ENCODE peak calls at places on chromosomes 7 and 10, in five cellular contexts. X is IMR-90, C is GM23338, A is OCI-LY7, I is psoas muscle. O is an unnamed sample. For H3K4me1, the result is how much of the 10 kb centered on the place peaks cover.

GRCh38 chr7:7051221-7051877 is 131.0 kb upstream of the C1GALT1 start:
- DNase-seq in X (no peak), C (no peak), A (peak), I (no peak), O (no peak)

GRCh38 chr7:106372595-106373318 is 88.0 kb upstream of the NAMPT start:
- DNase-seq in X (peak), C (no peak), A (no peak), I (no peak), O (no peak)

GRCh38 chr7:88141479-88141878 is 78.4 kb downstream of the SRI start:
- DNase-seq in X (no peak), C (no peak), A (no peak), I (no peak), O (no peak)

GRCh38 chr7:39595102-39595620 is 28.2 kb upstream of the RALA start:
- DNase-seq in X (peak), C (no peak), A (no peak), I (no peak), O (no peak)

GRCh38 chr10:118918689-118919088 is 110.8 kb upstream of the NANOS1 start:
- DNase-seq in X (no peak), C (no peak), A (no peak), I (no peak), O (no peak)

GRCh38 chr10:46547881-46548780 is 8.3 kb downstream of the GPRIN2 start:
- DNase-seq in X (peak), C (no peak), A (no peak), I (peak), O (peak)

GRCh38 chr7:112150823-112151641 is 55.2 kb downstream of the DOCK4 start:
- DNase-seq in X (peak), C (no peak), A (no peak), I (no peak), O (no peak)

GRCh38 chr10:44702531-44702930 is 208.6 kb upstream of the TMEM72 start:
- DNase-seq in X (no peak), C (no peak), A (no peak), I (no peak), O (no peak)

GRCh38 chr7:90824386-90825307 is 228.5 kb downstream of the CDK14 start:
- DNase-seq in X (peak), C (no peak), A (no peak), I (no peak), O (no peak)

GRCh38 chr10:19488592-19489280 is 327.5 kb upstream of the PLXDC2 start:
- DNase-seq in X (no peak), C (peak), A (no peak), I (peak), O (peak)

GRCh38 chr7:1029637-1030443 is 14.5 kb upstream of the GPR146 start:
- DNase-seq in X (no peak), C (no peak), A (no peak), I (no peak), O (no peak)
- H3K4me1 ChIP-seq in X (under half), C (under half), A (half or more), I (under half), O (under half)

DNA sequence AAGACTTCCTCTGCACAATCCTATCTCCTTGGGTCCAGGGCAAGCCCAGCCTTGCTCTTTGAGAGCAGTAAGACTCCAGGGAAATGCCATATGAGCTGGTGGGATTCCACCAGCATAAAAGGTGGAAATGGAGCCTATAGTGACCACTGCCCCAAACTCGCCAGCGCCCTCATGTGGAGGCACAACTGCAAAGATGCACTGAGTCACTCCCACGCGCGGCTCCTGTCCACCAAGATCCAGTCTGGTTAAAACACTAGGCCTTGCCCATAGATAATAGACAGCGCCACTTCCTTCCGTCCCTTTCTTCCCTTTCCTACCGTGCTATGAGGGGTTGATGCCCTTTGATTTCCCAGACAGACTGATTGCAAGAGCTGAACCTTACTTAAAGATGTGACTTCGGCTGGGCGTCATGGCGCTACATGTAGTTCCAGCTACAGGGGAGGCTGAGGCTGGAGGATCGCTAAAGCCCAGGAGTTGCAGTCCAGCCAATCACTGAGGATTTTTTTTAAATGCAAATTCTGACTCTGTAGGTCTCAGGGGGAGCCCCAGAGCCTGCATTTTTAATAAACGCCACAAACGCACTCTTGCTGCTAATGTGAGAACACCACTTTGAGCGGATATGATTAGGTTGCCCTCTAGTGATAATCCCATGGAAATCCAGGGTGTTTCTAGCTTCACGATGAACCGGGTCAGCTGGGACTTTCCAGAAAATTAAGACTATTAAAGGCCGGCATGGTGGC is 136.5 kb downstream of the EPC1 start:
- DNase-seq in X (peak), C (peak), A (peak), I (no peak), O (no peak)
- TF ChIP-seq CTCF in X (peak), C (peak), A (peak), I (peak), O (no peak)

GRCh38 chr10:72260588-72261322 is 13.0 kb upstream of the DDIT4 start:
- DNase-seq in X (peak), C (peak), A (peak), I (peak), O (peak)
- H3K4me1 ChIP-seq in X (under half), C (under half), A (half or more), I (under half), O (under half)

DNA sequence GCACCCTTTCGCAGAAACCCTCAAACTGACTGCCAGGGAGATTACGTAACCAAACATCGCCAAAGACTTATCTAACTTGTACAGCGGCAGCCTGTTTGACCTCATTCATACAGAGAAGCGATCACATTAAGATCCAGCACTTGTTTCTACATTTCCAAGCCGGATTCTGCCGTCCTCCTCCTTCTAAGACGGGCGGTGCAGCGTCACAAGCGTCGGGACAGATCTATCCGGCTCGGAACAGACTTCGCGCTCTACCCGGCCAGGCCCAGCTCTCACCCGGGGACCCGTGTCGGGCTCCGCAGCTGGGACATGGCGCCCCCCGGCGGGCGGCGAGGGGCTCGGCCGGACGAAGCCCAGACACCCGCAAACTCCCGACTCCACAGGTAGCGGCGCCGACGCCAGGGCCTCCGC is 373 bp downstream of the H2AZ2 start:
- DNase-seq in X (peak), C (peak), A (peak), I (peak), O (peak)
- TF ChIP-seq CTCF in X (peak), C (peak), A (peak), I (peak), O (peak)

DNA sequence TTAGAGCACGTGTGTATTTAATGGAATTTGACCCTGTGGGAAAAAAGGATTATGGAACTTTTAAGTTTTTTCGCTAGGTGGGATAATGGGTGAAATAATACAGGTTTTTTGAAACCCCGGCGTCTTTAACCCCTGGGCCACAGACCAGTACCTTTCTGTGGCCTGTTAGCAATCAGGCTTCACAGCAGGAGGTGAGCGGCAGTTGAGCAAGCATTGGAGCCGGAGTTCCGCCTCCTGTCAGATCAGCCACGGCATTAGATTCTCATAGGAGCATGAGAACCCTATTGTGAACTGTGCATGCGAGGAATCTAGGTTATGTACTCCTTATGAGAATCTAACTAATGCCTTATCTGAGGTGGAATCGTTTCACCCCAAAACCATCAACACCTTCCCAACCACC is 28.6 kb downstream of the WAC start:
- DNase-seq in X (no peak), C (peak), A (no peak), I (no peak), O (no peak)
- H3K4me1 ChIP-seq in X (under half), C (under half), A (under half), I (half or more), O (half or more)

GRCh38 chr7:33832326-33832725 is 73.0 kb upstream of the BMPER start:
- DNase-seq in X (no peak), C (no peak), A (no peak), I (peak), O (peak)

GRCh38 chr7:33841031-33841430 is 64.3 kb upstream of the BMPER start:
- DNase-seq in X (no peak), C (no peak), A (no peak), I (no peak), O (no peak)

GRCh38 chr7:33837356-33837851 is 67.9 kb upstream of the BMPER start:
- DNase-seq in X (no peak), C (no peak), A (no peak), I (no peak), O (no peak)

GRCh38 chr7:33841658-33842057 is 63.7 kb upstream of the BMPER start:
- DNase-seq in X (peak), C (no peak), A (no peak), I (peak), O (peak)

DNA sequence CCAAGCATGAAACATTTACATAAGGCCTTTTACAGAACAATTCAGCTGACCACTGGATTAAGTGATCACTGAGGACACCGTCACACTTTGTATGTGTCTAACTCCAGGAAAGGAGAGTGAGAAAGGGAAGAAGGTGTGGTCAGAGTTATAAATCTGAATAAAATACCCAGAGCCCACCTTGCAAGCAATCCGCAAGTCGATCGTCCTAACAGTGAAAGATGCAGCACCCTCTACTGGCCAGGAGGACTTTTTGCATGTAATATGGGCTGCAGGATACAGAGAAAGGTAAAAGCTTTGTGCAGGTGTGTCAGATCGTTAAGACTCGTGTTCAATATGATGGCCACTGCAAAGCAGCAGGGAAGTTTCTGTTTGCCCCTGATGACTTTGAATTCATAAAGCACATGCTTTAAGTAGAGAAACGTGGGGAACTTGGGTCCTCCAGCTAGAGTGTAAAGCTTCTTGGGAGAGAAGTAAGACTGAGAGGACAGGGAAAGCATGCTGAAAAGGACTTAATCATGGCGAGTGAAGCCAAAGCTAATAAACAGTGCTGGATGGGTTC is 68.5 kb upstream of the BMPER start:
- DNase-seq in X (peak), C (peak), A (peak), I (no peak), O (no peak)
- TF ChIP-seq CTCF in X (peak), C (peak), A (peak), I (no peak), O (no peak)

DNA sequence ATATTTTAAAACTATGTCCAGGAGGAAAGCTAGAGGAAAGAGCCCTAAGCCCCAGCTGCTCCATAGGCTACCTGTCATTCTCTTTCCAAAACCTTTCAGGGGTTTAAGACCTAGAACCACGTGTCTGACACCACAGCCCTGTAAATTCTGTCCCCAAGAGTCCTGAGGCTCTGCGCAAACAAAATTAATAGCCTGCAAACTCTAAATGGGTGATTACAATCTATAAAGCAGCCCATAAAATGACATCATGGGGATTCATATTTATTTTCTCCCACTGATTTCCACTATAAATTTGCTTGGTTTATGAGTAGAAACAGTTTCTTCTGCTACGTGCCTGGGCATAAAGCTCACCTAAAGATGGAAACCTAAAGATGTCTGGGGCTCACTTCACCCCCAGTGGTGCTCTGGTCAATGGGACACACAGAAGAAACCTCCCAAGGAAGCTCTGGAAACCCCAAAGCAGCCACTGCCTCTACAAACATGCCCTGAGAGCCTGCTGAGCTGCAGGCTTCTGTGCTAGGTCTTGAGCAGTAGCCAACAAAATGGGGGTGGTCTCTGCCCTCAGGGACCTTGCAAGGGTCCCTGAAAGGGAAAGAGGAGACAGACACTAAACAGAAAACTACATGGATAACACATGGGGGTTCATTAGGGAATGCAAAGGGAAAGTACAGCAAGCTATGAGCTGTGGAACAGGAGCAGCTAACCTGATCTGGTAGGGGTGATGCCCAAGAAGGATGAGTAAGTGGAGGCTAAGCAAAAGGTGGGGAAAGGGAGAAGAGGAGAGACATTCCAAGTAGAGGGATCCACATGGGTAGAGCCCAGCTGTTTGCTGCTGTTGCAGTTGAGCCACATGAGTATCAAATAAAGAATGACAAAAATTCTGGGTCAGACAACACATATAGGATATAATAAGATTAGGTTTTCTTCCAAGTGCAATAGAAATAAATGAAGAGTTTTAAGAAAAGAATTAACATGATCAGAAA is 331.7 kb downstream of the KCNMA1 start:
- DNase-seq in X (peak), C (no peak), A (no peak), I (no peak), O (no peak)
- H3K4me1 ChIP-seq in X (under half), C (under half), A (under half), I (under half), O (under half)

GRCh38 chr7:71665716-71666115 is 533.8 kb downstream of the GALNT17 start:
- DNase-seq in X (no peak), C (no peak), A (no peak), I (no peak), O (no peak)
- TF ChIP-seq CTCF in X (no peak), C (no peak), A (no peak), I (no peak), O (no peak)